ENCODE peak calls at places on chromosomes 6 and 20, in nine cellular contexts. H is NCI-H446 treated with DMSO at 0.1 percent for 48 hours; V is T-helper 1 cell; I is caudate nucleus; J is activated CD4-positive, alpha-beta T cell treated with anti-CD3 and anti-CD28 coated beads for 24 hours; C is NCI-H510A treated with DMSO at 0.1 percent for 48 hours; T is GM04504; L is left cardiac atrium; G is IMR-90. M is an unnamed sample.

GRCh38 chr6:130965657-130966056 is 97.4 kb downstream of the EPB41L2 start:
- DNase-seq in J (no peak), H (no peak), L (no peak), T (peak), C (no peak), I (no peak), G (peak), V (no peak), M (no peak)

GRCh38 chr6:87391334-87391733 is 16.4 kb upstream of the CFAP206 start:
- DNase-seq in C (no peak), T (peak), J (no peak), L (no peak), V (no peak), H (no peak), I (no peak), G (peak), M (peak)

GRCh38 chr6:89430563-89430962 is 2.4 kb upstream of the ANKRD6 start:
- DNase-seq in T (no peak), L (no peak), H (peak), C (no peak), J (no peak), V (no peak), I (no peak), G (no peak), M (peak)

GRCh38 chr20:49270177-49270576 is 7.7 kb downstream of the ZNFX1 start:
- DNase-seq in V (no peak), C (no peak), L (no peak), T (peak), G (peak), H (no peak), I (no peak), J (no peak), M (no peak)

GRCh38 chr20:54257090-54257816 is 49.4 kb downstream of the PFDN4 start:
- DNase-seq in J (no peak), T (no peak), V (no peak), G (peak), L (no peak), H (no peak), I (no peak), C (no peak), M (no peak)

GRCh38 chr6:150324044-150324443 is 44.8 kb upstream of the IYD start:
- DNase-seq in T (no peak), I (no peak), C (no peak), L (no peak), G (no peak), V (no peak), J (no peak), H (no peak), M (no peak)

GRCh38 chr6:123316733-123317323 is 319.9 kb downstream of the TRDN start:
- DNase-seq in V (no peak), I (no peak), J (no peak), H (no peak), G (peak), L (no peak), T (no peak), C (no peak), M (peak)

GRCh38 chr20:16007978-16008377 is 565.3 kb downstream of the KIF16B start:
- DNase-seq in G (no peak), T (no peak), V (no peak), I (no peak), L (no peak), J (no peak), C (no peak), H (no peak), M (no peak)

GRCh38 chr6:82257088-82257774 is 9.7 kb upstream of the IBTK start:
- DNase-seq in J (no peak), H (no peak), T (no peak), C (no peak), V (no peak), I (no peak), G (no peak), L (no peak), M (peak)

GRCh38 chr20:14481863-14482262 is 144.5 kb upstream of the FLRT3 start:
- DNase-seq in I (no peak), J (no peak), G (peak), T (peak), L (no peak), H (no peak), C (no peak), V (no peak), M (no peak)

GRCh38 chr20:41329435-41330342 is 10.9 kb upstream of the LPIN3 start:
- DNase-seq in G (peak), C (no peak), J (peak), I (no peak), T (peak), H (no peak), V (peak), L (peak), M (no peak)

GRCh38 chr6:116363759-116364158 is 7.0 kb upstream of the DSE start:
- DNase-seq in V (no peak), L (no peak), J (no peak), I (no peak), C (no peak), G (peak), H (no peak), T (no peak), M (no peak)

GRCh38 chr6:161476711-161477110 is 202.8 kb upstream of the AGPAT4 start:
- DNase-seq in J (no peak), C (no peak), L (peak), H (peak), I (no peak), G (no peak), T (no peak), V (no peak), M (no peak)

GRCh38 chr20:22791432-22791831 is 207.1 kb upstream of the FOXA2 start:
- DNase-seq in T (no peak), H (no peak), I (no peak), L (no peak), C (no peak), V (no peak), J (no peak), G (no peak), M (no peak)

GRCh38 chr6:109490708-109491107 is 7.7 kb upstream of the ZBTB24 start:
- DNase-seq in L (no peak), T (no peak), J (no peak), V (no peak), I (no peak), G (no peak), C (no peak), H (no peak), M (no peak)

GRCh38 chr6:25387921-25388320 is 108.7 kb downstream of the CARMIL1 start:
- DNase-seq in L (no peak), T (no peak), C (no peak), G (no peak), J (no peak), H (no peak), I (no peak), V (no peak), M (no peak)

GRCh38 chr6:33607784-33608161 is 13.3 kb upstream of the ITPR3 start:
- DNase-seq in G (no peak), J (no peak), L (no peak), C (no peak), T (no peak), H (no peak), V (no peak), I (no peak), M (no peak)

GRCh38 chr6:7974932-7975763 is 64.6 kb upstream of the TXNDC5 start:
- DNase-seq in V (no peak), G (peak), T (peak), J (no peak), I (peak), H (peak), L (peak), C (no peak), M (peak)

GRCh38 chr20:31551581-31552081 is 37.4 kb downstream of the HM13 start:
- DNase-seq in L (no peak), T (no peak), G (no peak), C (no peak), I (no peak), V (no peak), J (no peak), H (no peak), M (no peak)

GRCh38 chr20:59153832-59154231 is 9.8 kb upstream of the ZNF831 start:
- DNase-seq in H (no peak), C (no peak), J (no peak), T (no peak), L (no peak), V (no peak), G (no peak), I (no peak), M (no peak)

GRCh38 chr6:1767481-1768246 is 157.9 kb downstream of the FOXC1 start:
- DNase-seq in T (peak), J (no peak), V (no peak), I (no peak), L (peak), H (no peak), C (no peak), G (peak), M (no peak)

GRCh38 chr20:24981282-24981681 is 11.3 kb downstream of the APMAP start:
- DNase-seq in J (no peak), G (no peak), H (no peak), V (no peak), T (no peak), I (no peak), L (no peak), C (no peak), M (no peak)

GRCh38 chr20:53635189-53635588 is 41.5 kb upstream of the ZNF217 start:
- DNase-seq in H (no peak), I (no peak), J (no peak), T (no peak), G (no peak), L (no peak), V (no peak), C (no peak), M (no peak)

GRCh38 chr20:5722927-5723326 is 27.3 kb upstream of the SHLD1 start:
- DNase-seq in J (no peak), T (no peak), C (peak), G (no peak), V (no peak), I (no peak), L (no peak), H (no peak), M (no peak)

GRCh38 chr6:161199845-161200244 is 74.0 kb downstream of the AGPAT4 start:
- DNase-seq in L (no peak), G (no peak), V (no peak), H (no peak), J (no peak), T (no peak), C (no peak), I (no peak), M (no peak)

GRCh38 chr6:156840606-156841005 is 63.4 kb downstream of the ARID1B start:
- DNase-seq in L (no peak), T (no peak), V (no peak), G (no peak), J (no peak), C (no peak), I (no peak), H (no peak), M (no peak)

GRCh38 chr20:1325173-1326030 is 3.5 kb downstream of the SDCBP2 start:
- DNase-seq in V (peak), L (peak), G (peak), I (peak), T (peak), H (peak), C (peak), J (peak), M (peak)

GRCh38 chr20:9235518-9235917 is 166.6 kb downstream of the PLCB4 start:
- DNase-seq in I (no peak), J (no peak), V (no peak), L (no peak), C (no peak), T (peak), H (no peak), G (peak), M (no peak)

M was measured in NCI-H146.